ENCODE peak calls at places on chromosomes 2 and 18, in six cellular contexts. B is neuronal stem cell, P is mesenchymal stem cell, O is IMR-90, A is H1, J is trophoblast cell. Y is an unnamed sample.

GRCh38 chr2:43057026-43057741 is 169.2 kb downstream of the ZFP36L2 start:
- DNase-seq in J (no peak), P (no peak), O (no peak), A (no peak), B (no peak), Y (no peak)

GRCh38 chr18:22347624-22348511 is 69.8 kb downstream of the CTAGE1 start:
- DNase-seq in A (no peak), P (peak; percentile 43), J (no peak), B (peak; percentile 33), O (peak; percentile 16), Y (peak; percentile 52)

GRCh38 chr2:180983468-180984388 is 3.3 kb downstream of the UBE2E3 start:
- DNase-seq in A (no peak), B (peak; percentile 41), O (peak; percentile 69), J (peak; percentile 36), P (peak; percentile 76), Y (no peak)

GRCh38 chr2:26088038-26088643 is 54.3 kb downstream of the RAB10 start:
- DNase-seq in B (no peak), P (peak; percentile 51), O (peak; percentile 36), J (peak; percentile 38), A (no peak), Y (no peak)

GRCh38 chr2:23532311-23533013 is 147.5 kb downstream of the KLHL29 start:
- DNase-seq in J (no peak), B (no peak), O (no peak), P (peak; percentile 8), A (no peak), Y (no peak)

GRCh38 chr18:9055185-9055584 is 47.3 kb upstream of the NDUFV2 start:
- DNase-seq in B (no peak), A (no peak), P (peak; percentile 52), J (peak; percentile 49), O (peak; percentile 86), Y (no peak)

GRCh38 chr18:49251451-49251850 is 209.0 kb downstream of the DYM start:
- DNase-seq in P (no peak), B (no peak), O (no peak), J (no peak), A (no peak), Y (no peak)

GRCh38 chr2:42969231-42970150 is 177.1 kb upstream of the HAAO start:
- DNase-seq in J (peak; percentile 47), O (peak; percentile 92), B (no peak), P (peak; percentile 79), A (no peak), Y (no peak)

GRCh38 chr2:13605266-13605665 is 888.5 kb downstream of the TRIB2 start:
- DNase-seq in J (no peak), P (no peak), B (no peak), A (no peak), O (no peak), Y (no peak)

GRCh38 chr2:240759454-240759853 is 60.6 kb downstream of the KIF1A start:
- DNase-seq in B (no peak), J (no peak), O (no peak), A (no peak), P (no peak), Y (no peak)

GRCh38 chr2:19352946-19353720 is 5.3 kb downstream of the OSR1 start:
- DNase-seq in B (no peak), P (no peak), J (no peak), O (no peak), A (no peak), Y (peak; percentile 59)

GRCh38 chr2:38650717-38651116 is 15.2 kb upstream of the GALM start:
- DNase-seq in P (no peak), A (no peak), J (no peak), O (no peak), B (no peak), Y (no peak)

GRCh38 chr18:41501848-41502247 is 453.2 kb upstream of the PIK3C3 start:
- DNase-seq in J (no peak), O (no peak), A (no peak), B (no peak), P (no peak), Y (no peak)

GRCh38 chr2:219475697-219476604 is 22.7 kb upstream of the GMPPA start:
- DNase-seq in A (no peak), O (peak; percentile 45), P (peak; percentile 56), B (peak; percentile 58), J (peak; percentile 66), Y (peak; percentile 88)

GRCh38 chr2:23008951-23009350 is 376.0 kb upstream of the KLHL29 start:
- DNase-seq in P (no peak), B (no peak), J (no peak), O (no peak), A (no peak), Y (no peak)

GRCh38 chr2:182302174-182302573 is 124.7 kb downstream of the PDE1A start:
- DNase-seq in A (no peak), O (peak; percentile 90), B (no peak), P (peak; percentile 46), J (no peak), Y (no peak)

GRCh38 chr2:175612280-175612679 is 389.8 kb downstream of the LNPK start:
- DNase-seq in B (no peak), P (no peak), J (no peak), A (no peak), O (no peak), Y (no peak)

GRCh38 chr2:107588960-107589542 is 237.6 kb upstream of the RGPD4 start:
- DNase-seq in A (no peak), P (peak; percentile 12), B (no peak), J (no peak), O (peak; percentile 28), Y (no peak)

GRCh38 chr2:146701183-146701582 is 1143.6 kb upstream of the ACVR2A start:
- DNase-seq in P (no peak), J (no peak), B (no peak), O (no peak), A (peak; percentile 43), Y (peak; percentile 71)

GRCh38 chr18:46148810-46149209 is 44.6 kb downstream of the HAUS1 start:
- DNase-seq in P (peak; percentile 66), A (peak; percentile 43), O (peak; percentile 59), B (peak; percentile 56), J (peak; percentile 81), Y (peak; percentile 76)

DNA sequence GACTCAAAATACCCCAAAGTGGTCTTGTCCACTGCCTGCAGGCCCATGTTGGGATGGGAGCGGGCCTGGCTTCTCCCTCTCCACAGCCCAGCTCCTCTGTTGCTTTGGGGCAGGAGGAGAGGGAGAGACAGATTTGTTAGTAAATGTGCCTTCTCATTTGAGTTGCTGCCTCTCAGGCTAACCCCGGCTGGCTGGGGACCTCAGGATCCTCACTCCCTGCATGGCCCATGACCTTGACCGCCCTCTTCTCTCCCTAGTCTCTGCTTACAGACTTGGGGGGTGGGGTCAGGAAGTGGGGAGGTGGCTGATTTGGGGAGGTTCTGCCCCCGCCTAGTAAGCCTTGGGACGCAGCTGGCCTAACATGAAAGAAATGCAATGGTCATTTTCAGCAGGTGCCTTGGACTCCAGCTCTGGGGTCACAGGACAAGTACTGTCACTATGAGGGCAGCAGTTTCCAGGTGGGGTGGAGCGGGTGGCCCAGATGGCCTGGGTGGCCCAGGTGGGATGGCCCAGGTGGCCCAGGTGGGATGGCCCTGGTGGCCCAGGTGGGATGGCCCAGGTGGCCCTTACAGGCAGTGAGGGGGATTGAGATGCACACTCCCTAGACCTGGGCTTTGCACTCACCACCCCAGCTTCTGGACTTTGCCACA is 24.1 kb downstream of the HJURP start:
- DNase-seq in O (no peak), A (no peak), B (no peak), J (no peak), P (no peak), Y (peak; percentile 18)
- H3K4me2 ChIP-seq in O (no peak overlapping the region), A (no peak overlapping the region), B (no peak overlapping the region), J (no peak overlapping the region), P (no peak overlapping the region), Y (no peak overlapping the region)

DNA sequence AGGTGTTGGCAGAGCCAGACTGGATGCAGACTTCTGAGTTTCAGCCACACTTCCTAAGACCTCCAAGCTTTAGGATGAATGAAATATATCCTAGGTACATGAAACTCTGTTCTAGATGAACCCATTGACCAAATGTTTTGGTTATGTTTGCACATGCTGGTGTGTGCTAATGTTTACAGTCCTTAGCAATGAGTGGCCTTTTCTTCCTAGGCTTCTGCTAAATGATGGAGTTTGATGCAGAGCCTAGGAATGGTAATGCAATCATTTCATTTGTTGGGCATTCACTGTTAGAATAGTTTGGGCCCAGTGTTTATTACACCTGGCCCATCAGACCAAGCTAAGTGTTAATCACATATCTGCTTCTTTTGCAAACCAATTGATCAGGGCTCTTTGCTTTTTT is 464.7 kb downstream of the MEIS1 start:
- DNase-seq in P (peak; percentile 52), B (no peak), A (no peak), O (peak; percentile 81), J (no peak), Y (no peak)
- H4K91ac ChIP-seq in P (no peak overlapping the region), B (no peak overlapping the region), A (no peak overlapping the region), O (peak overlapping the region; percentile 73), J (no peak overlapping the region), Y (no peak overlapping the region)

DNA sequence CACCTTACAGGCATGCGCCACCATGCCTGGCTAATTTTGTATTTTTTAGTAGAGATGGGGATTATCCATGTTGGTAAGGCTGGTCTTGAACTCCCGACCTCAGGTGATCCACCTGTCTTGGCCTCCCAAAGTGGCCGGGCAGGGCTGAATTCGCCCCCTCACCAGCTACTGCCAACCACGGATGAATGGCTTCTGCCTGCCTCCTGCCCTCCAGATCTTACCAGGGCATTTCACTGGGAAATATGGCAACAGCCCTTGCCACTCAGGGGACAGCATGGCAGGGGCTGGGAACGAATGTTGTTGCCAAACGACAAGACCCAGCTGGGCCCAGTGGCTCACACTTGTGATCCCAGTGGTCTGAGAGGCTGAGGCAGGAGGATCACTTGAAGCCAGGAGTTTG is 1.8 kb upstream of the ALPP start:
- DNase-seq in A (no peak), B (no peak), O (no peak), P (no peak), J (no peak), Y (no peak)
- H3K4me2 ChIP-seq in A (no peak overlapping the region), B (no peak overlapping the region), O (no peak overlapping the region), P (no peak overlapping the region), J (no peak overlapping the region), Y (no peak overlapping the region)

GRCh38 chr2:223101340-223102039 is 49.5 kb downstream of the KCNE4 start:
- DNase-seq in P (peak; percentile 62), O (peak; percentile 55), A (peak; percentile 72), B (peak; percentile 29), J (peak; percentile 39), Y (peak; percentile 89)
- H4K91ac ChIP-seq in P (no peak overlapping the region), O (peak overlapping the region; percentile 4), A (no peak overlapping the region), B (no peak overlapping the region), J (peak overlapping the region; percentile 73), Y (no peak overlapping the region)